ENCODE peak calls at places on chromosomes 16 and 17, in five cellular contexts. B, H, O, C and V are unnamed samples.
A peak's percentile ranks its signal among the peaks of the same experiment; 100 is the strongest.

GRCh38 chr16:19153876-19154275 is 14.2 kb upstream of the SYT17 start:
- DNase-seq in O (no peak), B (no peak), C (no peak), H (no peak), V (no peak)

GRCh38 chr16:53123753-53124152 is 69.0 kb downstream of the CHD9 start:
- DNase-seq in O (no peak), B (no peak), C (no peak), H (no peak), V (no peak)

GRCh38 chr16:23365602-23366240 is 63.6 kb downstream of the SCNN1B start:
- DNase-seq in B (no peak), O (no peak), H (peak; percentile 78), C (no peak), V (no peak)

GRCh38 chr16:28989363-28989762 is 4.5 kb downstream of the LAT start:
- DNase-seq in B (no peak), O (no peak), C (no peak), H (no peak), V (no peak)

GRCh38 chr17:64074704-64075484 is 54.5 kb upstream of the ICAM2 start:
- DNase-seq in O (no peak), B (no peak), C (peak; percentile 94), H (peak; percentile 90), V (peak; percentile 41)

GRCh38 chr17:34424814-34425490 is 61.9 kb upstream of the CCL1 start:
- DNase-seq in B (no peak), C (no peak), O (no peak), H (no peak), V (no peak)

GRCh38 chr16:24610421-24610765 is 71.0 kb downstream of the RBBP6 start:
- DNase-seq in C (peak; percentile 32), H (peak; percentile 23), B (no peak), O (peak; percentile 0), V (no peak)

GRCh38 chr17:9817086-9817485 is 4.8 kb downstream of the GSG1L2 start:
- DNase-seq in B (no peak), C (peak; percentile 80), H (peak; percentile 42), O (peak; percentile 18), V (no peak)

GRCh38 chr17:76438906-76439305 is 14.0 kb downstream of the UBE2O start:
- DNase-seq in B (no peak), C (no peak), O (no peak), H (peak; percentile 11), V (no peak)

GRCh38 chr17:7435676-7436555 is 681 bp downstream of the TMEM102 start:
- DNase-seq in H (peak; percentile 62), B (no peak), O (no peak), C (peak; percentile 63), V (no peak)

GRCh38 chr17:43753488-43754129 is 5.0 kb downstream of the SOST start:
- DNase-seq in B (no peak), O (no peak), H (no peak), C (peak; percentile 35), V (no peak)

GRCh38 chr17:46764335-46764708 is 54.2 kb downstream of the WNT3 start:
- DNase-seq in H (no peak), C (no peak), B (no peak), O (no peak), V (no peak)

GRCh38 chr17:32909787-32910369 is 18.1 kb upstream of the TMEM98 start:
- DNase-seq in B (no peak), O (peak; percentile 72), C (peak; percentile 88), H (peak; percentile 94), V (peak; percentile 49)
- H3K4me3 ChIP-seq in B (no peak overlapping the region), O (no peak overlapping the region), C (no peak overlapping the region), H (no peak overlapping the region), V (no peak overlapping the region)

DNA sequence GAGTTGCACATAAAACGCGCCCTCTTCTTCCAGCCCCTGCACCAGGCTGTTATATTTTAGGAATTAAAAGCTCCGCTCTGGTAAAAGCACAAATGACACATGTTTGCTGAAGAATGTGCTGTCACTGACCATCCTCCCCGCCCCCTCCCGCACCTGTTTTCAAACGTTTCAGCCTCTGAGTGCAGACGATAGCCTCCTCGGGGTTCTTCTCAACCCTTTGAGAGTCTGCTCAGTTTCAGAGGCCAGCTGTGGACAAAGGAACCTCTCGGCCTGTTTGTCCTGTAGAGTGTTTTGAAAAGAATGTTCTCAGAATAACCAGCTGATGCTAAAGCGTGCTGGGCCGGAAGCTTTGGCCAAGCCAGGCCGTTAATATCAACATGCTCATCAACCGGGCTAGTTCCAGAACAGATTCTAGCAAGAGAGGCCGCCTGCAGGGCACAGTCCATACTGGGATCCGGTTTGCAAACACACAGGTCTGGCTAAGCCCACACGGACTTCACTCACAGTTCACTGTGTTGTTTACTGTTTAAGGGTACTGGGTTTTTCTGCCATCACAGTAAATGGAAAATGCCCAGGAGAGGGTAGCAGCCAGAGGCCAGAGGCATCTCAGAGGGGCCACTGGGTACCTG is 6.4 kb upstream of the CACNG4 start:
- DNase-seq in C (no peak), B (no peak), H (no peak), O (no peak), V (no peak)
- TF ChIP-seq CTCF in C (no peak), B (no peak), H (no peak), O (no peak), V (no peak)

DNA sequence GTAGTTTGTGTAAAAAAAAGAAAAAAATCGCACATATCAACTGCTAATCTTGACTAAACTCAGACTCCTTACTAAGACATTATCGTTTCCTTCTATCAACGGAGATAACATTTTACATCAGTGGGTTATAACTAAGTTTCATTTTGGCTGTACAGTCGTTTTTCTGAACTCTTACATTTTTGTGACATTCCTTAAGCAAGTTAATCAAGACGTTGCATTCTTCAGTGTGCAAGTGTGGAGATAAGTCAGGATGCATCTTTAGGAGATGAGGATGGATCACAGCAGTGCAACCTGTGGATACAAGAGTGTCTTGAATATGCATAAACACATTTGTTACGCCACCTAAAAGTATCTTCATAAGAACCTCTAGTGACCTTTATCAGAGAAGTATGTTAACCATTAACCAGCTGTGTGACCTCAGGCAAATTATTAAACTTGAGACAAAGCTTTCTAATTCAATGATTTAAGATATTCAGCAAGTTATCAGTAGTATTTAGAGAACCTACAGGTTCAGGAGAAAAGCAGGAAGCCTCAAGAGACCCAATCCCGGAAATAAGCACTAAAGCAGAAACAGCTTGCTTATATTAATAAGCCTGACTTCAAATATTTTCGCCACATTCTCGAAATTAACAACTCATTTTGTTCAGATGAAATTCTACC is 9.4 kb downstream of the CMC2 start:
- DNase-seq in C (no peak), B (no peak), H (no peak), O (no peak), V (no peak)
- H3K4me3 ChIP-seq in C (no peak overlapping the region), B (no peak overlapping the region), H (no peak overlapping the region), O (no peak overlapping the region), V (no peak overlapping the region)

GRCh38 chr16:88389191-88389590 is 6.4 kb downstream of the ZNF469 start:
- DNase-seq in C (no peak), O (no peak), B (no peak), H (no peak), V (no peak)

GRCh38 chr16:88390265-88390664 is 7.5 kb downstream of the ZNF469 start:
- DNase-seq in C (no peak), H (no peak), O (no peak), B (no peak), V (no peak)

GRCh38 chr16:88387941-88388627 is 5.3 kb downstream of the ZNF469 start:
- DNase-seq in B (no peak), H (peak; percentile 73), C (peak; percentile 29), O (no peak), V (no peak)

GRCh38 chr16:88390760-88391496 is 8.2 kb downstream of the ZNF469 start:
- DNase-seq in H (no peak), O (no peak), C (no peak), B (no peak), V (no peak)

GRCh38 chr16:88389621-88390160 is 6.9 kb downstream of the ZNF469 start:
- DNase-seq in O (no peak), B (no peak), C (no peak), H (no peak), V (no peak)
- TF ChIP-seq CTCF in O (no peak), B (no peak), C (no peak), H (no peak), V (no peak)

GRCh38 chr16:78778724-78779004 is 679.2 kb downstream of the WWOX start:
- DNase-seq in B (no peak), O (no peak), H (no peak), C (no peak), V (no peak)
- H3K4me3 ChIP-seq in B (no peak overlapping the region), O (no peak overlapping the region), H (no peak overlapping the region), C (no peak overlapping the region), V (no peak overlapping the region)

GRCh38 chr17:45149037-45149668 is 878 bp downstream of the HEXIM1 start:
- DNase-seq in B (no peak), C (peak; percentile 82), H (peak; percentile 84), O (no peak), V (no peak)
- TF ChIP-seq CTCF in B (peak; percentile 91), C (peak; percentile 86), H (peak; percentile 79), O (peak; percentile 86), V (peak; percentile 95)

DNA sequence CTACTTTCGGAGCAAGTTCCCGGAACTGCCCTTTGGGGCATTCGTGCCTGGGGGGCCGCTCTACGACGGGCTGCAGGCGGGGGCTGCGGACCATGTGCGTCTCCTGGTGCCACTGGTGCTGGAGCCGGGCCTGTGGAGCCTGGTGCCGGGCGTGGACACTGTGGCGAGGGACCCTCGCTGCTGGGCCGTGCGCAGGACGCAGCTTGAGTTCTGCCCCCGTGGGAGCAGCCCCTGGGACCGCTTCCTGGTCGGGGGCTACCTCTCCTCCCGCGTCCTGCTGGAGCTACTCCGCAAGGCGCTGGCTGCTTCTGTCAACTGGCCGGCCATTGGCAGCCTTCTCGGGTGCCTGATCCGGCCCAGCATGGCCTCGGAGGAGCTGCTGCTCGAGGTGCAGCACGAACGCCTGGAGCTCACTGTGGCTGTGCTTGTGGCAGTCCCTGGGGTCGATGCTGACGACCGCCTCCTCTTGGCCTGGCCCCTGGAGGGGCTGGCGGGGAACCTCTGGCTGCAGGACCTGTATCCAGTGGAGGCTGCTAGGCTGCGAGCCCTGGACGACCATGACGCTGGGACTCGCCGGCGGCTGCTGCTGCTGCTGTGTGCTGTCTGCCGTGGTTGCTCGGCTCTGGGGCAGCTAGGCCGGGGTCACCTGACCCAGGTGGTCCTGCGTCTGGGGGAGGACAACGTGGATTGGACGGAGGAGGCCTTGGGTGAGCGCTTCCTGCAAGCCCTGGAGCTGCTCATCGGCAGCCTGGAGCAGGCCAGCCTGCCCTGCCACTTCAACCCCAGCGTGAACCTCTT is 3.6 kb downstream of the MIEF2 start:
- DNase-seq in H (no peak), O (no peak), C (no peak), B (no peak), V (no peak)
- H3K4me3 ChIP-seq in H (no peak overlapping the region), O (no peak overlapping the region), C (no peak overlapping the region), B (no peak overlapping the region), V (no peak overlapping the region)